ENCODE peak calls at places on chromosomes 4 and X, in six cellular contexts. V is IMR-90; G is right cardiac atrium; E is CD8-positive, alpha-beta T cell; L is suprapubic skin; T is HCT116. Z is an unnamed sample.

GRCh38 chr4:74628808-74629616 is 165.3 kb downstream of the BTC start:
- DNase-seq in L (no peak), G (no peak), V (peak), E (no peak), T (no peak), Z (no peak)

GRCh38 chr4:3374011-3374645 is 67.6 kb upstream of the HGFAC start:
- DNase-seq in T (no peak), G (peak), V (no peak), E (no peak), L (no peak), Z (no peak)

GRCh38 chr4:22607382-22607781 is 85.4 kb upstream of the GBA3 start:
- DNase-seq in G (peak), E (no peak), T (peak), V (peak), L (no peak), Z (peak)

GRCh38 chr4:113435893-113436292 is 325.6 kb downstream of the CAMK2D start:
- DNase-seq in L (peak), E (no peak), T (peak), G (peak), V (peak), Z (peak)

GRCh38 chrX:88830113-88830512 is 83.1 kb downstream of the CPXCR1 start:
- DNase-seq in E (no peak), G (no peak), L (no peak), T (no peak), V (no peak), Z (no peak)

GRCh38 chr4:170849969-170850368 is 760.2 kb upstream of the AADAT start:
- DNase-seq in E (no peak), V (no peak), T (no peak), G (no peak), L (no peak), Z (no peak)

GRCh38 chrX:107451754-107452153 is 2.3 kb downstream of the FRMPD3 start:
- DNase-seq in V (no peak), L (no peak), E (no peak), T (no peak), G (no peak), Z (no peak)

GRCh38 chr4:8198906-8199593 is at the start of gene SH3TC1:
- DNase-seq in V (peak), T (peak), E (peak), G (peak), L (peak), Z (peak)

GRCh38 chr4:140326395-140326993 is 47.0 kb upstream of the SCOC start:
- DNase-seq in T (peak), V (peak), L (no peak), G (no peak), E (no peak), Z (peak)

GRCh38 chrX:105117621-105118020 is 102.9 kb downstream of the TEX13A start:
- DNase-seq in E (no peak), G (no peak), V (no peak), T (no peak), L (no peak), Z (no peak)

GRCh38 chr4:68180858-68181531 is 51.3 kb upstream of the TMPRSS11F start:
- DNase-seq in T (no peak), V (no peak), G (no peak), E (no peak), L (no peak), Z (no peak)

GRCh38 chrX:97021680-97022079 is 138.0 kb downstream of the RPA4 start:
- DNase-seq in L (no peak), T (no peak), E (no peak), V (peak), G (no peak), Z (no peak)

GRCh38 chr4:176789955-176790354 is 2.8 kb downstream of the VEGFC start:
- DNase-seq in G (no peak), E (no peak), T (peak), V (peak), L (no peak), Z (peak)

GRCh38 chr4:16991455-16991854 is 93.0 kb upstream of the LDB2 start:
- DNase-seq in G (no peak), V (no peak), E (no peak), L (no peak), T (no peak), Z (no peak)

GRCh38 chrX:40683245-40683644 is 35.9 kb upstream of the CXorf38 start:
- DNase-seq in E (no peak), T (no peak), V (no peak), G (no peak), L (no peak), Z (no peak)
- H3K4me3 ChIP-seq in E (no peak), T (no peak), V (no peak), G (no peak), L (no peak), Z (no peak)

DNA sequence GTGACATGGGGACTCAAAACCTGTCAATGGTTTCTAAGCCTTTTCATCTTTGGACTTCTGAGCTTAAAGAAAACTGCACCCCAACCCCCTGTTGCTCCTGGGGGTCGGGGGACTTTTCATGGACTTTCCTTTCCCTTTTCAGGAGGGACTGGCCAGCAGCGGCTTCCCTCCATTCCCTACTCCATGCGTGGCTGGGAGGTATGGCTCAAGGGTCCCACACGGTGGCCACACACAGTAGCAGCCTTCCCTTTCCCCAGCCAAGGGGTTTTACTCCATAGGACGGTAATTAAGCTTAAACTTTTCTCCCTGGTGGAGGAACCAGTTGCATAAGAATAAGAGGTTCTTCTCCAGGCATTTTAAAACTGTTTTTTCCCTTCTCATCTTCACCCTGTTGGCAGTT is 325.5 kb downstream of the TLL1 start:
- DNase-seq in V (no peak), E (no peak), G (no peak), L (no peak), T (no peak), Z (no peak)
- H3K4me3 ChIP-seq in V (no peak), E (no peak), G (no peak), L (no peak), T (no peak), Z (no peak)

DNA sequence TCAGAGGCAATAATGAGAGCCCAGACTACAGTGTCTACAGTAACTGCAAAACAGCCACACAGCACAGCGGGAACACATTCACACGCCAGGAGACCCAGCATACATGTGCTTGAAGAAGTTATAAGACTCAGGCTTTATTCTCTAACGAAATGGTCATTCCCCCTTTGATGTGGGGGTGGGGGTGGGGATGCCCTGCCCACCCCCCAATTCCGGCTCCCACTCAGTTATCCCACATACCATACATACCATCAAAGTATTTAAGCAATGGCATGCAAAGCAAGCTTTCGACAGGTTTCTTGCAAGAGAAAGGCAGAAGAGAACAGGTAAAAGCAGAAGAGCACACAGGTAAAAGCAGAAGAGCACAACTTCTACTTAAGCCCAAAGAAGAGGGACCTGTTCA is 3.6 kb downstream of the MECP2 start:
- DNase-seq in V (no peak), G (no peak), T (no peak), E (no peak), L (no peak), Z (no peak)
- H3K4me3 ChIP-seq in V (no peak), G (no peak), T (no peak), E (peak), L (peak), Z (no peak)

GRCh38 chr4:157072002-157072401 is 3.9 kb upstream of the GLRB start:
- DNase-seq in T (no peak), V (peak), G (no peak), E (no peak), L (no peak), Z (no peak)

GRCh38 chr4:157076578-157076947 is 613 bp downstream of the GLRB start:
- DNase-seq in E (no peak), V (no peak), T (no peak), L (no peak), G (peak), Z (no peak)

GRCh38 chr4:157079441-157079840 is 3.5 kb downstream of the GLRB start:
- DNase-seq in E (no peak), V (no peak), L (no peak), G (no peak), T (no peak), Z (no peak)

GRCh38 chr4:157075401-157075800 is 549 bp upstream of the GLRB start:
- DNase-seq in E (no peak), L (no peak), T (no peak), V (no peak), G (no peak), Z (no peak)

GRCh38 chr4:157075811-157076577 is at the start of gene GLRB:
- DNase-seq in G (peak), L (peak), V (peak), E (no peak), T (no peak), Z (peak)
- H3K4me3 ChIP-seq in G (peak), L (peak), V (peak), E (no peak), T (no peak), Z (peak)

GRCh38 chrX:131728295-131729145 is 184.6 kb downstream of the OR13H1 start:
- DNase-seq in V (peak), T (no peak), L (peak), E (no peak), G (peak), Z (no peak)
- H3K4me3 ChIP-seq in V (peak), T (no peak), L (no peak), E (no peak), G (no peak), Z (no peak)